ENCODE peak calls at places on chromosomes 7 and 10, in four cellular contexts. O is K562, A is HL-60, G is GM12878. Q is an unnamed sample.

GRCh38 chr10:129507216-129507615 is 40.2 kb downstream of the MGMT start:
- DNase-seq in O (no peak), A (no peak), G (no peak), Q (no peak)

GRCh38 chr7:39754326-39755120 is 131.2 kb downstream of the RALA start:
- DNase-seq in O (no peak), A (no peak), G (no peak), Q (no peak)

GRCh38 chr7:150685219-150686029 is at the start of gene GIMAP2:
- DNase-seq in O (no peak), A (peak), G (no peak), Q (peak)

GRCh38 chr7:158564648-158565005 is 23.0 kb downstream of the PTPRN2 start:
- DNase-seq in O (no peak), A (no peak), G (no peak), Q (no peak)

GRCh38 chr10:24784061-24784460 is 60.4 kb upstream of the ARHGAP21 start:
- DNase-seq in O (no peak), A (no peak), G (no peak), Q (no peak)

GRCh38 chr7:38178695-38179344 is 775 bp downstream of the STARD3NL start:
- DNase-seq in O (no peak), A (no peak), G (no peak), Q (no peak)

GRCh38 chr10:59434463-59435326 is 72.3 kb upstream of the FAM13C start:
- DNase-seq in O (no peak), A (no peak), G (no peak), Q (no peak)

GRCh38 chr7:2564970-2565546 is 6.3 kb downstream of the IQCE start:
- DNase-seq in O (no peak), A (no peak), G (no peak), Q (no peak)

GRCh38 chr7:76037310-76037709 is 10.5 kb downstream of the STYXL1 start:
- DNase-seq in O (no peak), A (no peak), G (no peak), Q (no peak)

GRCh38 chr10:16656886-16657285 is 135.2 kb upstream of the C1QL3 start:
- DNase-seq in O (no peak), A (no peak), G (no peak), Q (no peak)

GRCh38 chr7:101538596-101539459 is 90.3 kb downstream of the MYL10 start:
- DNase-seq in O (peak), A (peak), G (no peak), Q (peak)

GRCh38 chr7:28298870-28299484 is 113.3 kb upstream of the CREB5 start:
- DNase-seq in O (peak), A (no peak), G (no peak), Q (no peak)

GRCh38 chr7:90178592-90179279 is 24.5 kb downstream of the STEAP1 start:
- DNase-seq in O (no peak), A (peak), G (peak), Q (no peak)

GRCh38 chr7:5694221-5694754 is 87.2 kb downstream of the RNF216 start:
- DNase-seq in O (no peak), A (no peak), G (no peak), Q (no peak)

GRCh38 chr7:131219277-131220041 is 108.2 kb upstream of the MKLN1 start:
- DNase-seq in O (no peak), A (peak), G (no peak), Q (no peak)

GRCh38 chr10:122748496-122748895 is 48.9 kb upstream of the C10orf120 start:
- DNase-seq in O (no peak), A (no peak), G (no peak), Q (no peak)

GRCh38 chr10:97400665-97401454 is at the start of gene RRP12:
- DNase-seq in O (peak), A (peak), G (peak), Q (peak)

GRCh38 chr7:149569025-149569725 is 71.6 kb upstream of the ZNF746 start:
- DNase-seq in O (no peak), A (no peak), G (no peak), Q (no peak)

GRCh38 chr7:140084972-140085371 is 22.2 kb upstream of the PARP12 start:
- DNase-seq in O (peak), A (no peak), G (peak), Q (no peak)

GRCh38 chr7:519974-520458 is 370 bp upstream of the PDGFA start:
- DNase-seq in O (peak), A (no peak), G (no peak), Q (no peak)

GRCh38 chr10:108899686-108900085 is 1023.6 kb downstream of the XPNPEP1 start:
- DNase-seq in O (no peak), A (no peak), G (no peak), Q (no peak)

GRCh38 chr10:124093076-124093773 is at the start of gene CHST15:
- DNase-seq in O (no peak), A (no peak), G (no peak), Q (peak)

GRCh38 chr10:106053031-106053430 is 1111.5 kb downstream of the SORCS1 start:
- DNase-seq in O (no peak), A (no peak), G (no peak), Q (no peak)

GRCh38 chr7:7816084-7816483 is 97.7 kb upstream of the RPA3 start:
- DNase-seq in O (no peak), A (no peak), G (peak), Q (peak)

GRCh38 chr10:132407846-132408278 is 10.9 kb downstream of the PWWP2B start:
- DNase-seq in O (no peak), A (no peak), G (no peak), Q (peak)

GRCh38 chr7:116653204-116653603 is 18.8 kb upstream of the MET start:
- DNase-seq in O (no peak), A (no peak), G (no peak), Q (no peak)

GRCh38 chr7:145633513-145633912 is 483.1 kb upstream of the CNTNAP2 start:
- DNase-seq in O (no peak), A (no peak), G (no peak), Q (no peak)

GRCh38 chr10:92848441-92849233 is at the start of gene EXOC6:
- DNase-seq in O (peak), A (no peak), G (peak), Q (peak)

GRCh38 chr7:16667355-16667754 is 21.4 kb downstream of the BZW2 start:
- DNase-seq in O (no peak), A (no peak), G (no peak), Q (no peak)

GRCh38 chr7:125847055-125847454 is 917.4 kb upstream of the POT1 start:
- DNase-seq in O (no peak), A (no peak), G (no peak), Q (no peak)

GRCh38 chr10:19294233-19294632 is 245.6 kb downstream of the MALRD1 start:
- DNase-seq in O (no peak), A (no peak), G (no peak), Q (no peak)

GRCh38 chr10:132468651-132469050 is 68.9 kb upstream of the INPP5A start:
- DNase-seq in O (no peak), A (no peak), G (no peak), Q (no peak)

GRCh38 chr10:102714621-102715455 is at the start of gene SFXN2:
- DNase-seq in O (no peak), A (no peak), G (no peak), Q (no peak)

GRCh38 chr10:35420044-35420443 is 83.7 kb downstream of the CCNY start:
- DNase-seq in O (no peak), A (no peak), G (no peak), Q (no peak)

GRCh38 chr10:5491477-5491876 is 7.9 kb downstream of the CALML5 start:
- DNase-seq in O (no peak), A (no peak), G (no peak), Q (no peak)

GRCh38 chr7:19404912-19405329 is 259.7 kb upstream of the FERD3L start:
- DNase-seq in O (no peak), A (no peak), G (no peak), Q (no peak)

GRCh38 chr10:43922335-43923280 is 273.9 kb upstream of the ZNF32 start:
- DNase-seq in O (no peak), A (no peak), G (no peak), Q (no peak)

GRCh38 chr7:30433082-30433481 is 45.5 kb downstream of the NOD1 start:
- DNase-seq in O (no peak), A (peak), G (no peak), Q (no peak)

GRCh38 chr7:98110249-98111022 is 3.8 kb downstream of the LMTK2 start:
- DNase-seq in O (no peak), A (no peak), G (no peak), Q (no peak)

GRCh38 chr10:75108684-75109458 is 2.6 kb upstream of the SAMD8 start:
- DNase-seq in O (peak), A (no peak), G (no peak), Q (no peak)
- TF ChIP-seq SPI1 in O (no peak), A (no peak), G (no peak), Q (no peak)

GRCh38 chr10:71302874-71303568 is 16.0 kb upstream of the SLC29A3 start:
- DNase-seq in O (peak), A (no peak), G (no peak), Q (peak)
- TF ChIP-seq SPI1 in O (no peak), A (no peak), G (no peak), Q (no peak)

GRCh38 chr10:52004342-52004949 is 305.1 kb upstream of the CSTF2T start:
- DNase-seq in O (peak), A (no peak), G (no peak), Q (peak)
- TF ChIP-seq SPI1 in O (no peak), A (no peak), G (no peak), Q (no peak)

DNA sequence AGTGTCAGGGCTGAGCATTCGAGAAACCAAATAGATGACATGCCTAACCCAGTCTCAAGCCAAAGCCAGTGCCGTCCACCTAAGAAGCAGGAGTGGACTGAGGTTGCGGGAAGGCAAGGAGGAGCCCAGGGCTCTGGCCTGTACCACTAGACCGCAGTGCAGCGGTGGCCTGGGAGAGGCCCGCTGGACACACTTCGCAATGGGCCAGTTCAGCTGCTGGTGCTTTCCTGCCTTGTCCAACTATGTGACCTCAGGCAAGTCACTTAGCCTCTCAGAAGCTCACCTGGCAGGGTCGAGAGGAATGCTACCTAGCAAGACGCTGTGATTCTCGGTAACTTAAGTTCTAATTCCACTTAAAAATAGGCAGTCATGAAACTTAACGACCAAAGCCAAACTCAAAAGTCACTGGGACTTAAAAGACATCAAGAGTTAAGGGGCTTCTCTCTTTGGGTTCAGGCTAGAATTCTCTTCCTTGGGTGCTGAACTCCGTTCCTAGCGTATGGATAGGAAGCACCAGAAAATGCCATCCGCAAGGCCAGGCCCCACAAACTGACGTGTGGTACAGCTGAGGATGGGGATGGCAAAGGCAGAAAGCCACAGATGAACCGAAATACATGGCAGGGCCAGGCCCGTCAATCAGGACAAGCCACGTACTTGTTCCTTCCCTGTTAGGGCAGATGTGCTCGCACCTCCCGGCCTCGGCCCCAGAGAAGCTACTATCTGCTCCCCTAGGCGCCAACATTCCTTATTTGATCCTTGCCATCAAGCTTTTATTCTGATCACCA is 34.2 kb downstream of the CTBP2 start:
- DNase-seq in O (no peak), A (no peak), G (no peak), Q (no peak)
- TF ChIP-seq SPI1 in O (no peak), A (no peak), G (no peak), Q (no peak)

GRCh38 chr10:22536620-22537019 is 177.8 kb downstream of the PIP4K2A start:
- DNase-seq in O (no peak), A (no peak), G (no peak), Q (no peak)
- TF ChIP-seq SPI1 in O (no peak), A (no peak), G (no peak), Q (no peak)

GRCh38 chr7:44223362-44224114 is 22.8 kb downstream of the YKT6 start:
- DNase-seq in O (no peak), A (no peak), G (no peak), Q (no peak)

GRCh38 chr7:44222776-44223261 is 22.0 kb downstream of the YKT6 start:
- DNase-seq in O (no peak), A (no peak), G (no peak), Q (no peak)

GRCh38 chr7:44224951-44225565 is 24.3 kb downstream of the YKT6 start:
- DNase-seq in O (no peak), A (no peak), G (no peak), Q (no peak)

GRCh38 chr7:44225566-44226395 is 25.0 kb downstream of the YKT6 start:
- DNase-seq in O (no peak), A (no peak), G (no peak), Q (no peak)

GRCh38 chr7:44224216-44224950 is 23.6 kb downstream of the YKT6 start:
- DNase-seq in O (no peak), A (no peak), G (no peak), Q (no peak)
- TF ChIP-seq SPI1 in O (no peak), A (no peak), G (no peak), Q (no peak)

GRCh38 chr7:83036721-83037380 is 125.8 kb downstream of the PCLO start:
- DNase-seq in O (no peak), A (no peak), G (no peak), Q (no peak)
- TF ChIP-seq SPI1 in O (no peak), A (no peak), G (no peak), Q (no peak)

GRCh38 chr7:26081627-26082026 is 70.4 kb upstream of the NFE2L3 start:
- DNase-seq in O (no peak), A (no peak), G (no peak), Q (no peak)
- TF ChIP-seq SPI1 in O (no peak), A (no peak), G (no peak), Q (no peak)

GRCh38 chr7:128391805-128392204 is 18.0 kb downstream of the IMPDH1 start:
- DNase-seq in O (no peak), A (no peak), G (no peak), Q (no peak)
- TF ChIP-seq SPI1 in O (no peak), A (no peak), G (no peak), Q (no peak)